ENCODE peak calls at places on chromosome 1, in ten cellular contexts. R, C, T, U, A, H, M, J, B and P are unnamed samples.

GRCh38 chr1:237133921-237134320 is 91.9 kb downstream of the RYR2 start:
- DNase-seq in A (no peak), H (no peak), M (no peak), B (no peak), J (peak; percentile 39), T (no peak), C (no peak), R (no peak), U (no peak), P (no peak)

GRCh38 chr1:154910851-154911250 is 25.7 kb downstream of the PMVK start:
- DNase-seq in C (peak; percentile 44), M (no peak), U (no peak), H (no peak), J (no peak), R (no peak), A (no peak), T (no peak), B (no peak), P (no peak)

GRCh38 chr1:205601209-205601608 is 30.6 kb downstream of the ELK4 start:
- DNase-seq in A (peak; percentile 63), R (no peak), C (no peak), T (no peak), H (no peak), U (no peak), J (no peak), B (no peak), M (no peak), P (peak; percentile 66)

GRCh38 chr1:146012703-146013565 is 8.6 kb downstream of the HJV start:
- DNase-seq in J (peak; percentile 87), B (peak; percentile 73), C (peak; percentile 79), H (no peak), R (peak; percentile 87), T (no peak), M (peak; percentile 73), A (peak; percentile 63), U (no peak), P (peak; percentile 74)

GRCh38 chr1:156524481-156524869 is 23.9 kb upstream of the MEF2D start:
- DNase-seq in T (no peak), B (peak; percentile 66), M (peak; percentile 42), H (no peak), U (no peak), A (no peak), C (no peak), J (no peak), R (no peak), P (no peak)

GRCh38 chr1:48718116-48718630 is 58.5 kb downstream of the BEND5 start:
- DNase-seq in U (no peak), C (no peak), T (no peak), A (no peak), M (no peak), J (no peak), R (no peak), B (no peak), H (no peak), P (no peak)

GRCh38 chr1:176164014-176164678 is 42.9 kb downstream of the COP1 start:
- DNase-seq in B (no peak), M (no peak), T (no peak), A (no peak), J (no peak), C (no peak), U (no peak), H (no peak), R (no peak), P (no peak)

GRCh38 chr1:166975361-166976129 is at the start of gene ILDR2:
- DNase-seq in A (no peak), T (peak; percentile 81), H (peak; percentile 36), R (peak; percentile 37), U (peak; percentile 59), J (peak; percentile 26), B (peak; percentile 72), C (peak; percentile 16), M (peak; percentile 87), P (peak; percentile 55)

GRCh38 chr1:2526824-2527552 is 592 bp upstream of the PANK4 start:
- DNase-seq in M (peak; percentile 79), T (no peak), R (peak; percentile 48), H (no peak), U (no peak), J (peak; percentile 68), B (peak; percentile 81), A (no peak), C (peak; percentile 69), P (no peak)

GRCh38 chr1:2528016-2528415 is 1.6 kb upstream of the PANK4 start:
- DNase-seq in B (no peak), H (no peak), R (no peak), M (no peak), J (peak; percentile 43), U (no peak), T (no peak), A (no peak), C (no peak), P (no peak)

GRCh38 chr1:2527553-2527860 is 1.1 kb upstream of the PANK4 start:
- DNase-seq in T (no peak), B (no peak), R (no peak), C (no peak), J (no peak), A (no peak), H (no peak), U (no peak), M (no peak), P (no peak)

GRCh38 chr1:2525524-2525895 is 886 bp downstream of the PANK4 start:
- DNase-seq in M (no peak), A (no peak), B (no peak), J (no peak), C (no peak), T (no peak), U (no peak), R (no peak), H (no peak), P (no peak)

DNA sequence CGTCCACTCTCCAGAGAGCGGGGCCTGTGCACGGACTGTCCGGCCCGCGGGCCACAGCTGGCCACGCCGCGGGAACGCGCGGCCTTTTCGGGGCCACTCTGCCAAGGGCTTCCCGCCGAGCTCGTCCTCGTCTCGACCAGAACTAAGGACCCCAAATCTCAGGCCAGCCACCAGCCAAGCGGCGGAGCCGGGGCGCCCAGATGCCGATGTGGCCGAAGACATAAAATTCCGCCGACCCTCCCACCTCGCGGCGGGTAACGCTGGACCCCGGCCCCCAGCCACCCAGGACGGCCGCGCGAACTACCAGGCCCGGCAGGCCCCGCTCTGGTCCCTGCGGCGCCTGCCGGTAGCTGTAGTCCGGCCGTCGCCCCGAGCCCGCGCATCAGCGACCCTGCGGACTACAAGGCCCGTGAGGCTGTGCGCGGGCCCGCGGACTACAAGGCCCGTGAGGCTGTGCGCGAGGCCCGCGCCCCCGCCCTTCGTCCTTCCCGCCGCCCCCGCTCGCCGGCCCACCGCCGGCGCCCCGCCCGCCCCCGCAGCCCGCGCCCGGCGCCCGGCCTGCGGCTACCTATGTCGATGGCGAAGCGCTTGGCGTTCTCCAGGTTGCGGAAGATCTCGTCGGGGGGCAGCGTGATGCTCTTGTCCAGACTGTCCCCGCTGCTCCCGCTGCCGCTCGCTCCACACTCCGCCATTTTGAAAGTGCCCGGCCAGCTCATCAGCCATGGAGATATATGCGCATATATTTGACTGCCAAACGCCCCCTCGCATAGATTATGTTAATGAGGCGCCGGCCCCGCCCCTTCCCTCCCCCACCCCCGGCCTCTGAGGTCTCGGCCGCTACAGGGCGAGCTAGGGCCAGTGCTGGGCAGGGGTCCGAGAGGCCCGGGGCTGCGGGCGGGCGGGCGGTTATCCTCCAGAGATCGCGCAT is at the start of gene PANK4:
- DNase-seq in C (peak; percentile 72), T (peak; percentile 98), H (peak; percentile 94), B (peak; percentile 96), U (peak; percentile 88), M (peak; percentile 97), J (peak; percentile 92), R (peak; percentile 94), A (peak; percentile 84), P (peak; percentile 87)
- TF ChIP-seq CTCF in C (peak; percentile 24), T (peak; percentile 11), H (no peak), B (no peak), U (no peak), M (no peak), J (no peak), R (no peak), A (no peak), P (no peak)

GRCh38 chr1:62311473-62311943 is 7.7 kb downstream of the KANK4 start:
- DNase-seq in T (no peak), A (no peak), H (no peak), M (no peak), C (no peak), U (no peak), J (no peak), B (no peak), R (peak; percentile 57), P (no peak)

GRCh38 chr1:62314951-62315350 is 4.3 kb downstream of the KANK4 start:
- DNase-seq in B (no peak), H (no peak), R (no peak), C (no peak), M (no peak), U (no peak), A (no peak), T (no peak), J (no peak), P (no peak)

GRCh38 chr1:62315387-62315786 is 3.8 kb downstream of the KANK4 start:
- DNase-seq in C (no peak), M (no peak), A (no peak), U (no peak), R (no peak), B (no peak), J (no peak), T (no peak), H (no peak), P (no peak)

GRCh38 chr1:62309906-62310305 is 9.3 kb downstream of the KANK4 start:
- DNase-seq in C (no peak), A (no peak), U (no peak), M (no peak), J (no peak), R (no peak), B (no peak), H (no peak), T (no peak), P (no peak)

DNA sequence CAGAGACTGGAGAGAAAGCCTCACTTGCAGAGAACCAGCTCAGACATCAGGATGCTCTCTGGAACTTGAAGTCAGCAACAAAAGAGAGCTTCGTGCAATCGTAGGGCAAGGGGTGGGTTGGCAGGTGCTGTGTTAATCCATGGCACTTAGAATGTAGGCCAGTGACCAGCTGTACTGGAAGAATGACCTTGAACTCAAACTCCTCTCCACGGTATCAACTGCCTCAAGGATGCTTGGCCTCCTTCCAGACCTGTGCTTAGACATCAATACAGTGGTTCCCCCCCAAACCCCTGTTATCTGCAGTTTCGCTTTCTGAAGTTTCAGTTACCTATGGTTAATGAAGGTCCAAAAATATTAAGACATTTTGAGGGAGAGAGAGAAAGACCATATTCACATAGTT is 6.5 kb downstream of the KANK4 start:
- DNase-seq in C (no peak), J (no peak), U (no peak), M (no peak), B (no peak), R (no peak), A (no peak), H (no peak), T (no peak), P (no peak)
- TF ChIP-seq CTCF in C (no peak), J (no peak), U (no peak), M (no peak), B (no peak), R (no peak), A (no peak), H (no peak), T (no peak), P (no peak)

DNA sequence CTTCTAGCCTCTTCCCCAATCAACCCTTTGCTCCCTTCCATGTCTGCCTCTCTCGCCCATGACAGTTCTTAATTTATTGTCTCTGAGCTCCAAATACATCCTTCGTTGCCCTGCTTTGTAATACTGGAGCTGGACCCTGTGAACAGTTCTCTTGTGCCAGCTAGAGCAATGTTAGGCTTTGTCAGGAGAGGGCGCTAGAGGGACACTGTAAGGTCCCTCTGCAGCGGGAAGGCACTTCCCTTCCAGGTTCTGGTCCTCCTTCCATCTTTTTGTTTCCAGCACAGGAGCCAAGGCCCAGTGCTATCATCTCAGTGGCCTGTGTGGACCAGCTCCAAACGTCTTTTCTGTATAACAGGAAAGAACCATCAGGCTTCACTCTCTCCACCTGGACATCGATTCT is 95.9 kb downstream of the PTPRU start:
- DNase-seq in U (no peak), B (peak; percentile 48), R (peak; percentile 18), H (no peak), C (peak; percentile 26), A (peak; percentile 59), J (peak; percentile 56), M (no peak), T (no peak), P (peak; percentile 44)
- TF ChIP-seq CTCF in U (peak; percentile 35), B (peak; percentile 62), R (peak; percentile 56), H (peak; percentile 12), C (peak; percentile 55), A (peak; percentile 85), J (peak; percentile 27), M (peak; percentile 33), T (peak; percentile 30), P (peak; percentile 35)

GRCh38 chr1:50369830-50370229 is 53.4 kb downstream of the DMRTA2 start:
- DNase-seq in A (peak; percentile 15), R (no peak), T (no peak), B (no peak), H (no peak), J (peak; percentile 15), U (no peak), C (peak; percentile 17), M (no peak), P (no peak)
- TF ChIP-seq CTCF in A (peak; percentile 57), R (no peak), T (no peak), B (no peak), H (no peak), J (no peak), U (no peak), C (peak; percentile 60), M (no peak), P (no peak)